ENCODE peak calls at places on chromosomes 2 and 18, in ten cellular contexts. U is transverse colon, J is HepG2, K is endothelial cell of umbilical vein, T is breast epithelium, S is stomach, F is HCT116, H is sigmoid colon, I is heart left ventricle, R is uterus. G is an unnamed sample. For H3K27me3, the result is how much of the 10 kb centered on the place peaks cover.

GRCh38 chr2:28577796-28578680 is 82.2 kb downstream of the PLB1 start:
- DNase-seq in U (no peak), H (peak), K (no peak), R (no peak), T (no peak), S (no peak), J (no peak), F (no peak), I (no peak), G (no peak)

GRCh38 chr2:238242731-238243495 is 3.1 kb upstream of the HES6 start:
- DNase-seq in S (peak), K (no peak), T (no peak), J (peak), U (peak), F (no peak), H (peak), I (peak), R (peak), G (no peak)

GRCh38 chr2:129895526-129896082 is 83.9 kb upstream of the RAB6C start:
- DNase-seq in H (no peak), F (no peak), U (no peak), S (no peak), J (no peak), I (no peak), T (no peak), K (no peak), R (no peak), G (no peak)

GRCh38 chr18:63747006-63747405 is 28.2 kb upstream of the SERPINB7 start:
- DNase-seq in F (no peak), R (no peak), K (no peak), S (no peak), H (no peak), I (no peak), J (no peak), T (no peak), U (no peak), G (no peak)

GRCh38 chr2:168320267-168320666 is 72.9 kb upstream of the STK39 start:
- DNase-seq in T (no peak), R (no peak), U (no peak), J (no peak), H (no peak), S (no peak), I (no peak), K (no peak), F (no peak), G (no peak)

GRCh38 chr2:168336786-168337388 is 89.5 kb upstream of the STK39 start:
- DNase-seq in H (no peak), S (peak), F (peak), R (no peak), T (peak), J (peak), U (peak), I (peak), K (no peak), G (peak)

GRCh38 chr2:120381661-120382060 is 35.7 kb downstream of the INHBB start:
- DNase-seq in K (no peak), T (no peak), F (no peak), J (no peak), R (no peak), U (no peak), H (no peak), I (no peak), S (no peak), G (no peak)

GRCh38 chr18:34562252-34562870 is 147.7 kb upstream of the DTNA start:
- DNase-seq in R (no peak), K (no peak), F (no peak), T (no peak), I (no peak), S (no peak), J (no peak), H (no peak), U (no peak), G (no peak)

GRCh38 chr2:64396001-64396400 is 58.0 kb upstream of the LGALSL start:
- DNase-seq in R (no peak), F (no peak), H (no peak), J (no peak), U (no peak), S (no peak), I (no peak), K (no peak), T (no peak), G (no peak)

GRCh38 chr18:13566941-13567762 is 159.2 kb downstream of the FAM210A start:
- DNase-seq in J (no peak), I (peak), R (no peak), U (peak), F (no peak), K (no peak), S (no peak), H (peak), T (no peak), G (peak)

GRCh38 chr2:134465228-134465627 is 211.4 kb downstream of the MGAT5 start:
- DNase-seq in S (peak), K (no peak), J (no peak), H (no peak), T (no peak), U (no peak), R (no peak), F (no peak), I (no peak), G (no peak)

GRCh38 chr2:234165421-234165820 is 114.9 kb downstream of the SPP2 start:
- DNase-seq in I (no peak), J (no peak), S (no peak), K (no peak), T (no peak), U (no peak), F (no peak), H (no peak), R (no peak), G (no peak)
- H3K4me3 ChIP-seq in I (no peak), J (no peak), S (no peak), K (no peak), T (no peak), U (no peak), F (no peak), H (no peak), R (no peak), G (no peak)

GRCh38 chr2:158207354-158207753 is 105.7 kb downstream of the UPP2 start:
- DNase-seq in I (no peak), U (no peak), H (no peak), F (no peak), T (no peak), J (peak), S (no peak), K (no peak), R (no peak), G (no peak)
- TF ChIP-seq POLR2A in I (no peak), U (no peak), H (no peak), F (no peak), T (no peak), J (no peak), S (no peak), K (no peak), R (no peak), G (no peak)

DNA sequence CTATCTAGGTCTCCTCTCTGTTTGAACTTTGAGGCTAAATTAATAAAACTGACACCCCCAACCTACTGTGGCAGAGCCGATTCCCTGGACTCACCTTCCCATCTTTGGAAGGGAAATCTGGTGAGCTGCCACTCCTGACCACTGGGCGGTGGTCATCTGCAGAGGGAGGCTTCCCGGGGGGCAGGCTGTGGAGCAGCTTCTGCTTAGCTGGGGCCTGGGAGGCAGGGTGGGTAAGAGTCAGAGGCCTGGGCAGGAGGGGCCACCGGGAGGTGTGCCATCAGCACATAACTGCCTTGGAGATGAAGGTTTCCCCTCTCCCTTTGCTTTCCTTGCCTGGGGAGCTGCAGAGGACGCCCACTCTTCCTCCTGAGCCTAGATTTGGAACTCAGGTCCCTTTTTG is 2.3 kb upstream of the NPPC start:
- DNase-seq in T (peak), R (no peak), S (peak), I (no peak), U (no peak), J (peak), F (no peak), K (no peak), H (peak), G (no peak)
- H3K27me3 ChIP-seq in T (under half), R (under half), S (under half), I (under half), U (half or more), J (half or more), F (under half), K (under half), H (half or more), G (under half)

GRCh38 chr18:47586418-47586817 is 335.0 kb upstream of the SKOR2 start:
- DNase-seq in K (no peak), I (no peak), T (no peak), J (no peak), R (no peak), S (no peak), H (no peak), F (no peak), U (no peak), G (no peak)
- H3K4me3 ChIP-seq in K (no peak), I (no peak), T (no peak), J (no peak), R (no peak), S (no peak), H (no peak), F (no peak), U (no peak), G (no peak)

GRCh38 chr2:66268756-66269155 is 166.2 kb upstream of the MEIS1 start:
- DNase-seq in S (no peak), H (no peak), U (no peak), T (no peak), K (no peak), I (no peak), J (no peak), R (no peak), F (no peak), G (no peak)
- TF ChIP-seq POLR2A in S (no peak), H (no peak), U (no peak), T (no peak), K (no peak), I (no peak), J (no peak), R (no peak), F (no peak), G (no peak)

GRCh38 chr18:59220784-59221765 is 1.1 kb downstream of the GRP start:
- DNase-seq in J (no peak), F (no peak), I (no peak), S (no peak), R (no peak), K (no peak), T (no peak), H (no peak), U (no peak), G (no peak)
- H3K27me3 ChIP-seq in J (under half), F (half or more), I (under half), S (under half), R (under half), K (under half), T (under half), H (half or more), U (half or more), G (under half)

GRCh38 chr2:219273887-219274391 is 5.2 kb upstream of the DNAJB2 start:
- DNase-seq in H (no peak), J (no peak), I (peak), U (no peak), K (no peak), F (peak), T (peak), S (no peak), R (no peak), G (no peak)
- H3K4me3 ChIP-seq in H (no peak), J (peak), I (no peak), U (no peak), K (no peak), F (peak), T (peak), S (no peak), R (no peak), G (no peak)

GRCh38 chr2:105397025-105397722 is 1.7 kb downstream of the FHL2 start:
- DNase-seq in J (no peak), T (no peak), U (peak), F (peak), R (no peak), S (no peak), I (peak), H (no peak), K (peak), G (no peak)
- TF ChIP-seq POLR2A in J (no peak), T (no peak), U (no peak), F (no peak), R (no peak), S (no peak), I (no peak), H (no peak), K (peak), G (no peak)